ENCODE peak calls at places on chromosomes 16 and 17, in nine cellular contexts. S is SK-N-SH, E is HCT116, J is NB4, V is endothelial cell of umbilical vein, M is K562, O is A549, H is H1, Z is HepG2. B is an unnamed sample.

GRCh38 chr17:19770985-19771710 is 23.1 kb upstream of the ALDH3A1 start:
- DNase-seq in V (no peak), H (no peak), O (no peak), S (no peak), E (no peak), J (no peak), M (no peak), Z (no peak), B (no peak)

GRCh38 chr17:68437979-68438877 is 19.1 kb downstream of the WIPI1 start:
- DNase-seq in H (no peak), O (no peak), Z (peak), M (peak), J (peak), E (no peak), V (peak), S (no peak), B (no peak)

GRCh38 chr17:39867891-39868553 is at the start of gene ZPBP2:
- DNase-seq in E (no peak), H (no peak), M (no peak), Z (no peak), J (no peak), S (no peak), V (no peak), O (no peak), B (no peak)

GRCh38 chr17:64682261-64683181 is 20.4 kb upstream of the SMURF2 start:
- DNase-seq in O (peak), M (no peak), V (peak), E (no peak), H (no peak), J (no peak), Z (no peak), S (no peak), B (no peak)

GRCh38 chr16:57938936-57939871 is 31.7 kb downstream of the CNGB1 start:
- DNase-seq in V (peak), S (no peak), O (peak), H (no peak), E (peak), J (peak), M (no peak), Z (peak), B (no peak)

GRCh38 chr16:89921699-89922476 is 1.3 kb upstream of the TUBB3 start:
- DNase-seq in E (peak), Z (peak), J (peak), V (peak), H (no peak), O (peak), S (peak), M (peak), B (no peak)

GRCh38 chr17:63675231-63675606 is 24.7 kb downstream of the LIMD2 start:
- DNase-seq in J (peak), O (no peak), V (peak), S (peak), M (no peak), E (no peak), H (no peak), Z (no peak), B (no peak)

GRCh38 chr16:72924487-72924886 is 123.4 kb downstream of the ZFHX3 start:
- DNase-seq in V (no peak), Z (no peak), O (no peak), J (peak), S (no peak), M (no peak), H (no peak), E (no peak), B (no peak)

GRCh38 chr16:56005958-56006357 is 130.8 kb upstream of the CES5A start:
- DNase-seq in J (no peak), S (no peak), H (no peak), Z (no peak), M (no peak), E (no peak), V (no peak), O (no peak), B (no peak)

GRCh38 chr17:38363016-38363415 is 11.4 kb downstream of the SOCS7 start:
- DNase-seq in H (no peak), Z (no peak), E (no peak), O (no peak), V (no peak), J (no peak), S (no peak), M (no peak), B (no peak)

GRCh38 chr17:7211512-7212277 is 7.9 kb downstream of the DLG4 start:
- DNase-seq in H (no peak), O (no peak), E (no peak), M (no peak), V (no peak), Z (no peak), S (peak), J (no peak), B (no peak)
- H3K4me3 ChIP-seq in H (peak), O (no peak), E (no peak), M (no peak), V (no peak), Z (no peak), S (no peak), J (no peak), B (no peak)

GRCh38 chr17:61410100-61410551 is 10.5 kb downstream of the TBX2 start:
- DNase-seq in Z (no peak), M (no peak), J (no peak), H (no peak), O (no peak), V (no peak), S (peak), E (no peak), B (no peak)
- TF ChIP-seq MAX in Z (no peak), M (no peak), J (no peak), H (no peak), O (no peak), V (no peak), S (no peak), E (no peak), B (no peak)

GRCh38 chr17:73302189-73302588 is 9.6 kb downstream of the CDC42EP4 start:
- DNase-seq in S (no peak), H (no peak), M (no peak), V (no peak), J (no peak), E (no peak), Z (no peak), O (no peak), B (no peak)
- H3K4me3 ChIP-seq in S (no peak), H (no peak), M (no peak), V (no peak), J (no peak), E (no peak), Z (no peak), O (no peak), B (no peak)

DNA sequence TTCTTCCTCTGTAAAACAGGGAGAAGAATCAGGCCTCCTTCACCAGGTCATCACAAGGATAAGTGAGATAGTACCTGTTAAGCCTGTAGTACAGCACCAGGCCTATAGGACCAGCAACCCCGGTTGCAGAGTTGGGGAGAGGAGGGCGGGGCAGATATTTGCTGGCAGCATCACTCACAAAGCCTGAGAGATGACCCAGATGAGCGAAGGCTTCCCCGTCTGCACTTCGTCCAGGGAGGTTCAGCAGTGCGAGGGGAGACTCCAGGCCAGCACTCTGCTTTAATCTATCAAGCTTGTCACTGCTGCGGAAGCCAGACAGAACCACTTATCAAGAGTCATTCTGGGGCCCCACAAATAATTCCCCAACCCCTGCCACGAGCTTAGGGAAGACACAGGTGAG is 15.8 kb upstream of the RBBP6 start:
- DNase-seq in H (no peak), O (peak), J (no peak), Z (no peak), V (no peak), S (peak), M (peak), E (no peak), B (no peak)
- TF ChIP-seq MAX in H (no peak), O (no peak), J (no peak), Z (no peak), V (no peak), S (no peak), M (no peak), E (no peak), B (no peak)

GRCh38 chr17:78268191-78268874 is 36.9 kb downstream of the TMEM235 start:
- DNase-seq in H (no peak), E (no peak), Z (no peak), J (no peak), V (no peak), M (no peak), O (no peak), S (peak), B (no peak)

GRCh38 chr17:78265121-78265520 is 33.7 kb downstream of the TMEM235 start:
- DNase-seq in E (no peak), O (no peak), M (no peak), V (no peak), H (no peak), J (no peak), Z (no peak), S (peak), B (no peak)

GRCh38 chr17:78267257-78268073 is 36.0 kb downstream of the TMEM235 start:
- DNase-seq in J (no peak), O (no peak), Z (no peak), S (peak), H (no peak), M (no peak), E (no peak), V (no peak), B (no peak)

GRCh38 chr17:78266231-78266631 is 34.8 kb downstream of the TMEM235 start:
- DNase-seq in H (no peak), E (no peak), S (peak), M (peak), O (no peak), Z (no peak), J (no peak), V (no peak), B (no peak)

DNA sequence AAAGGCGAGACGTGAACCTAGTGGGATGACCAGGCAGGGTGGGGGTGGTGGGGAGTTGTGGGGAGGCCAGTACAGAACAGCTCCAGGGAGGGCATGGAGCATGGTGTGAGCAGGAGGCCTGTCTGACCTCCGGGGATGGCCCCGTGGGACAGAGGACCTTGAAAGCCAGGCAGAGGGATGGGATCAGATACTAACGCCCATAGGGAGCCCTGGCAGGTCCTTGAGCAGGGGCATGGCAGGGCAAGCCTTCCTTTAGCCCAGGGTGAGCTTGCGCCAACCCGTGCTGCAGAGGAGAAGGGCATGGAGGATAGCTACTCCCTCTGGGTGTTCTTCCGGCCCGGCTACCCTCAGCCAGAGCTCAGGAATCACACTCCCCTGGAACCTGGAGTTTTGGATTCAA is 35.3 kb downstream of the TMEM235 start:
- DNase-seq in M (no peak), J (no peak), Z (no peak), V (no peak), E (no peak), O (no peak), H (no peak), S (peak), B (no peak)
- H3K4me3 ChIP-seq in M (no peak), J (no peak), Z (no peak), V (no peak), E (no peak), O (no peak), H (no peak), S (no peak), B (no peak)

DNA sequence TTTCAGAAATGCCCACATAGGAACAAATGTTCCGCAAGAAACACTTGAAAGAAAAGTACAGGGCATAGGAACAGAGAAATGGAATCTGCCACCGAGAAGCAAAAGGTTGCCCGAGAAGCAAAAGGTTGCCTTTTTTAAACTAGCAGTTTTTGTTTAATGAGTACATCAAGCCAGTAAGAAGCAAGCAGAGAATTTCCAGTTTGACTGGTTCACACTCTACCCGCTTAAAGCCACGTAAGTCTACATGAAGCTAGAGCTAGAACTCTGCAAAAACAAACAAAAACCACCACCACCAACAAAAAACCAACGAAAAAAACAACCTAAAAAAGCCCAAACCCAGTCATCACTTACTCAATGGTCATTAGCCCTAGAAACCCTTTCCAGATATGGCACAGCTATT is 144.3 kb downstream of the MAP2K6 start:
- DNase-seq in J (no peak), E (no peak), V (no peak), Z (no peak), S (no peak), O (no peak), M (no peak), H (no peak), B (no peak)
- TF ChIP-seq MAX in J (no peak), E (no peak), V (no peak), Z (no peak), S (no peak), O (no peak), M (no peak), H (no peak), B (no peak)

GRCh38 chr16:4318171-4318910 is 2.5 kb downstream of the GLIS2 start:
- DNase-seq in E (no peak), J (no peak), M (no peak), Z (no peak), O (no peak), V (no peak), S (no peak), H (no peak), B (no peak)
- H3K4me3 ChIP-seq in E (no peak), J (no peak), M (no peak), Z (peak), O (peak), V (no peak), S (no peak), H (no peak), B (no peak)

DNA sequence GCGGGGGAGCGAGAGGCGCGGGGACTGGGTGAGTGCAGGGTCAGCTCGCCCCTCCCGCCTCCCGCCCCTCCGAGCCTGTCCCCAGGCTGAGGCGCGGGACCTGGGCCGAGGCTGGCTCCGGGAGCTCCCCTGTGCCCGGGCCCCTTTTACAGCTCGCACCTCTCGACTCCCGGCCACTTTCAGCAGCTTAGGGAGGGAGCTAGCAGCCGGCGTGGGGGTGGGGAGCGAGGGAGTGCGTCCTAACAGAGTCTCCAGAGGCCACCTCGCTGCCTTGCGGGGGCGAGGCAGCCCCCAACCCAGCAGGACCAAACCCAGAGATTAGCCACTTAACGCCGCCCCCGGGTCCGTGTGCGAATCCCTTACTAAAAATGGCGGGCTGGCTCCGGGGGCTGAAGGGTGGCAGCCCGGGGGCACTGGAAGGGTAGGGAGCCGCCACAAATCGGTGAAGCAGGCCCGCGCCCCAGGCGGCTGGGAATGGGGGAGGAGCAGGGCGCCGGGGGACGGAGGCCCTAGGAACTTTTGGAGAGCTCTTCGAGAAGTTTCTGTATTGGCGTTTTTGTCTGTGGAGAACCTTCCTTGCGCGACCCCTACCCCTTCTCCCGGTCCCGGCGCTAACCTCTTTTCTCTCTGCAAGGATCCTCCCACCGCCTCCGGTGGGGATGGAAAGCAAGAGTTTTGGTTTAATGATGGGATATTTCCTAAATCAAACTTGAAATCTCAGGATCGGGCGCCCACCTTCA is 601 bp upstream of the IRX3 start:
- DNase-seq in Z (no peak), J (no peak), M (no peak), S (no peak), O (no peak), H (no peak), V (no peak), E (peak), B (no peak)
- TF ChIP-seq MAX in Z (no peak), J (no peak), M (no peak), S (no peak), O (no peak), H (peak), V (no peak), E (no peak), B (no peak)